ENCODE peak calls at places on chromosomes 5 and 9, in ten cellular contexts. Q is MG63, Z is BJ, N is kidney, T is neuronal stem cell, O is AG04450, J is spleen, Y is upper lobe of left lung, M is left ventricle myocardium inferior, F is HepG2. L is an unnamed sample.

GRCh38 chr9:93156475-93157008 is 22.5 kb upstream of the NINJ1 start:
- DNase-seq in Q (no peak), Z (no peak), N (no peak), T (no peak), O (no peak), J (no peak), Y (no peak), M (no peak), F (no peak), L (no peak)

GRCh38 chr5:129048509-129048908 is 46.0 kb upstream of the ISOC1 start:
- DNase-seq in Q (no peak), Z (no peak), N (no peak), T (no peak), O (no peak), J (no peak), Y (no peak), M (no peak), F (no peak), L (no peak)

GRCh38 chr5:36366883-36367282 is 65.2 kb upstream of the RANBP3L start:
- DNase-seq in Q (peak), Z (no peak), N (no peak), T (no peak), O (no peak), J (no peak), Y (no peak), M (no peak), F (no peak), L (no peak)

GRCh38 chr9:76302947-76303550 is 91.2 kb downstream of the RFK start:
- DNase-seq in Q (no peak), Z (no peak), N (no peak), T (peak), O (peak), J (no peak), Y (no peak), M (no peak), F (peak), L (peak)

GRCh38 chr5:51404256-51404655 is 21.0 kb downstream of the ISL1 start:
- DNase-seq in Q (no peak), Z (no peak), N (no peak), T (no peak), O (no peak), J (no peak), Y (no peak), M (no peak), F (no peak), L (no peak)

GRCh38 chr9:98255064-98255577 is 328 bp downstream of the TBC1D2 start:
- DNase-seq in Q (peak), Z (no peak), N (no peak), T (no peak), O (no peak), J (no peak), Y (no peak), M (no peak), F (no peak), L (no peak)

GRCh38 chr5:79562351-79563246 is 48.7 kb upstream of the HOMER1 start:
- DNase-seq in Q (no peak), Z (no peak), N (no peak), T (no peak), O (no peak), J (no peak), Y (no peak), M (no peak), F (no peak), L (no peak)

GRCh38 chr5:96150007-96150406 is 188.4 kb upstream of the ELL2 start:
- DNase-seq in Q (peak), Z (no peak), N (no peak), T (no peak), O (no peak), J (no peak), Y (no peak), M (no peak), F (no peak), L (no peak)

GRCh38 chr9:79694676-79695400 is 123.1 kb downstream of the TLE4 start:
- DNase-seq in Q (no peak), Z (peak), N (no peak), T (peak), O (peak), J (no peak), Y (no peak), M (no peak), F (no peak), L (no peak)

GRCh38 chr9:87585456-87585855 is 87.8 kb downstream of the DAPK1 start:
- DNase-seq in Q (no peak), Z (no peak), N (no peak), T (no peak), O (no peak), J (no peak), Y (no peak), M (no peak), F (no peak), L (no peak)

GRCh38 chr5:9516591-9516990 is 29.3 kb downstream of the SEMA5A start:
- DNase-seq in Q (no peak), Z (no peak), N (no peak), T (no peak), O (no peak), J (no peak), Y (no peak), M (no peak), F (no peak), L (no peak)

GRCh38 chr5:612498-613424 is 621 bp downstream of the CEP72 start:
- DNase-seq in Q (peak), Z (no peak), N (no peak), T (peak), O (no peak), J (peak), Y (no peak), M (no peak), F (no peak), L (peak)

GRCh38 chr5:139711067-139711851 is 63.1 kb downstream of the CXXC5 start:
- DNase-seq in Q (peak), Z (no peak), N (no peak), T (peak), O (no peak), J (peak), Y (peak), M (peak), F (no peak), L (peak)

GRCh38 chr5:124317471-124317870 is 429.0 kb downstream of the ZNF608 start:
- DNase-seq in Q (no peak), Z (no peak), N (no peak), T (no peak), O (no peak), J (no peak), Y (no peak), M (no peak), F (no peak), L (no peak)

GRCh38 chr5:128201065-128201926 is 117.7 kb downstream of the SLC12A2 start:
- DNase-seq in Q (peak), Z (no peak), N (peak), T (peak), O (no peak), J (peak), Y (peak), M (peak), F (peak), L (peak)

GRCh38 chr9:33416996-33417395 is 14.6 kb upstream of the AQP7 start:
- DNase-seq in Q (no peak), Z (no peak), N (no peak), T (no peak), O (no peak), J (no peak), Y (no peak), M (no peak), F (no peak), L (no peak)

GRCh38 chr5:37739817-37740261 is 100.0 kb downstream of the GDNF start:
- DNase-seq in Q (no peak), Z (peak), N (no peak), T (no peak), O (no peak), J (no peak), Y (no peak), M (no peak), F (no peak), L (no peak)

GRCh38 chr5:129506950-129507349 is 46.9 kb downstream of the ADAMTS19 start:
- DNase-seq in Q (no peak), Z (no peak), N (no peak), T (no peak), O (no peak), J (no peak), Y (no peak), M (no peak), F (no peak), L (no peak)

GRCh38 chr5:127666043-127666716 is 17.3 kb downstream of the CTXN3 start:
- DNase-seq in Q (peak), Z (no peak), N (no peak), T (no peak), O (no peak), J (no peak), Y (no peak), M (no peak), F (no peak), L (no peak)

GRCh38 chr5:133924221-133924920 is 44.1 kb downstream of the C5orf15 start:
- DNase-seq in Q (no peak), Z (no peak), N (no peak), T (no peak), O (no peak), J (no peak), Y (no peak), M (no peak), F (no peak), L (no peak)

GRCh38 chr5:115132465-115132864 is 37.2 kb downstream of the TRIM36 start:
- DNase-seq in Q (no peak), Z (no peak), N (no peak), T (no peak), O (no peak), J (no peak), Y (no peak), M (no peak), F (no peak), L (no peak)

GRCh38 chr5:139698461-139699146 is 50.5 kb downstream of the CXXC5 start:
- DNase-seq in Q (no peak), Z (no peak), N (peak), T (peak), O (peak), J (peak), Y (peak), M (peak), F (no peak), L (peak)

GRCh38 chr5:150075806-150076205 is 10.5 kb downstream of the CSF1R start:
- DNase-seq in Q (no peak), Z (no peak), N (no peak), T (no peak), O (no peak), J (peak), Y (no peak), M (no peak), F (no peak), L (no peak)

GRCh38 chr9:127887792-127888191 is 10.3 kb upstream of the AK1 start:
- DNase-seq in Q (no peak), Z (no peak), N (no peak), T (no peak), O (no peak), J (no peak), Y (no peak), M (no peak), F (peak), L (no peak)

GRCh38 chr5:67267522-67268232 is 71.1 kb upstream of the CD180 start:
- DNase-seq in Q (peak), Z (no peak), N (peak), T (no peak), O (no peak), J (no peak), Y (no peak), M (peak), F (no peak), L (no peak)

GRCh38 chr5:58759745-58760144 is 176.9 kb downstream of the RAB3C start:
- DNase-seq in Q (no peak), Z (no peak), N (no peak), T (no peak), O (no peak), J (no peak), Y (no peak), M (no peak), F (no peak), L (no peak)

GRCh38 chr5:94153736-94154450 is 412.5 kb upstream of the POU5F2 start:
- DNase-seq in Q (peak), Z (no peak), N (no peak), T (no peak), O (no peak), J (no peak), Y (no peak), M (no peak), F (no peak), L (no peak)

GRCh38 chr9:131237311-131237710 is 39.0 kb downstream of the FAM78A start:
- DNase-seq in Q (no peak), Z (no peak), N (peak), T (no peak), O (no peak), J (no peak), Y (no peak), M (no peak), F (no peak), L (no peak)

GRCh38 chr9:81145331-81145963 is 543.9 kb downstream of the TLE1 start:
- DNase-seq in Q (no peak), Z (no peak), N (no peak), T (no peak), O (no peak), J (no peak), Y (no peak), M (no peak), F (no peak), L (no peak)

GRCh38 chr9:127876764-127877562 is 512 bp downstream of the AK1 start:
- DNase-seq in Q (peak), Z (no peak), N (no peak), T (no peak), O (no peak), J (peak), Y (peak), M (no peak), F (no peak), L (no peak)

GRCh38 chr5:2471152-2471879 is 280.2 kb downstream of the IRX2 start:
- DNase-seq in Q (no peak), Z (no peak), N (no peak), T (no peak), O (no peak), J (no peak), Y (no peak), M (no peak), F (no peak), L (no peak)

GRCh38 chr5:69217154-69217731 is 17.4 kb upstream of the CDK7 start:
- DNase-seq in Q (no peak), Z (no peak), N (no peak), T (peak), O (no peak), J (no peak), Y (peak), M (peak), F (no peak), L (peak)

GRCh38 chr5:154446183-154447073 is 631 bp downstream of the SAP30L start:
- DNase-seq in Q (peak), Z (no peak), N (peak), T (peak), O (no peak), J (peak), Y (peak), M (peak), F (peak), L (no peak)

GRCh38 chr9:127796899-127797370 is 5.7 kb upstream of the FPGS start:
- DNase-seq in Q (no peak), Z (no peak), N (no peak), T (no peak), O (no peak), J (no peak), Y (no peak), M (no peak), F (no peak), L (peak)

GRCh38 chr5:111227226-111227782 is 3.1 kb downstream of the CAMK4 start:
- DNase-seq in Q (no peak), Z (no peak), N (no peak), T (no peak), O (no peak), J (no peak), Y (no peak), M (no peak), F (no peak), L (no peak)

GRCh38 chr5:129412731-129413130 is 47.4 kb upstream of the ADAMTS19 start:
- DNase-seq in Q (no peak), Z (no peak), N (no peak), T (no peak), O (no peak), J (no peak), Y (no peak), M (no peak), F (no peak), L (no peak)

GRCh38 chr9:22103650-22104575 is 94.8 kb upstream of the CDKN2B start:
- DNase-seq in Q (no peak), Z (no peak), N (no peak), T (no peak), O (no peak), J (no peak), Y (no peak), M (no peak), F (no peak), L (no peak)

GRCh38 chr9:71791875-71792274 is 23.6 kb upstream of the CEMIP2 start:
- DNase-seq in Q (no peak), Z (peak), N (no peak), T (no peak), O (no peak), J (no peak), Y (no peak), M (no peak), F (no peak), L (no peak)

GRCh38 chr5:34008721-34009120 is 871 bp upstream of the AMACR start:
- DNase-seq in Q (no peak), Z (no peak), N (no peak), T (no peak), O (no peak), J (no peak), Y (no peak), M (no peak), F (no peak), L (no peak)

GRCh38 chr5:152086668-152087067 is 162.0 kb upstream of the GLRA1 start:
- DNase-seq in Q (no peak), Z (no peak), N (no peak), T (no peak), O (no peak), J (no peak), Y (no peak), M (no peak), F (no peak), L (no peak)
- H3K4me3 ChIP-seq in Q (no peak), Z (no peak), N (no peak), T (no peak), O (no peak), J (no peak), Y (no peak), M (no peak), F (no peak), L (no peak)

GRCh38 chr5:172186114-172186695 is 1.8 kb downstream of the STK10 start:
- DNase-seq in Q (no peak), Z (no peak), N (no peak), T (no peak), O (no peak), J (peak), Y (no peak), M (no peak), F (no peak), L (no peak)
- H3K4me3 ChIP-seq in Q (no peak), Z (peak), N (peak), T (no peak), O (peak), J (peak), Y (peak), M (peak), F (no peak), L (peak)

GRCh38 chr9:135727257-135727875 is 25.4 kb downstream of the KCNT1 start:
- DNase-seq in Q (no peak), Z (no peak), N (no peak), T (no peak), O (no peak), J (no peak), Y (peak), M (no peak), F (no peak), L (no peak)

GRCh38 chr9:135726138-135726853 is 24.3 kb downstream of the KCNT1 start:
- DNase-seq in Q (no peak), Z (no peak), N (no peak), T (no peak), O (no peak), J (no peak), Y (peak), M (no peak), F (no peak), L (no peak)

GRCh38 chr9:135728436-135729110 is 26.6 kb downstream of the KCNT1 start:
- DNase-seq in Q (no peak), Z (no peak), N (no peak), T (no peak), O (no peak), J (no peak), Y (peak), M (no peak), F (no peak), L (no peak)

GRCh38 chr9:135722365-135722764 is 20.4 kb downstream of the KCNT1 start:
- DNase-seq in Q (no peak), Z (no peak), N (no peak), T (no peak), O (no peak), J (no peak), Y (no peak), M (no peak), F (no peak), L (no peak)

GRCh38 chr9:135724186-135724797 is 22.3 kb downstream of the KCNT1 start:
- DNase-seq in Q (no peak), Z (no peak), N (no peak), T (no peak), O (no peak), J (no peak), Y (peak), M (no peak), F (no peak), L (no peak)
- H3K4me3 ChIP-seq in Q (no peak), Z (no peak), N (no peak), T (no peak), O (no peak), J (no peak), Y (no peak), M (no peak), F (no peak), L (no peak)

GRCh38 chr5:163089926-163090325 is 347.5 kb upstream of the CCNG1 start:
- DNase-seq in Q (no peak), Z (no peak), N (no peak), T (no peak), O (no peak), J (no peak), Y (no peak), M (no peak), F (no peak), L (no peak)

GRCh38 chr5:163089233-163089632 is 348.2 kb upstream of the CCNG1 start:
- DNase-seq in Q (no peak), Z (no peak), N (no peak), T (peak), O (no peak), J (no peak), Y (no peak), M (no peak), F (no peak), L (no peak)

DNA sequence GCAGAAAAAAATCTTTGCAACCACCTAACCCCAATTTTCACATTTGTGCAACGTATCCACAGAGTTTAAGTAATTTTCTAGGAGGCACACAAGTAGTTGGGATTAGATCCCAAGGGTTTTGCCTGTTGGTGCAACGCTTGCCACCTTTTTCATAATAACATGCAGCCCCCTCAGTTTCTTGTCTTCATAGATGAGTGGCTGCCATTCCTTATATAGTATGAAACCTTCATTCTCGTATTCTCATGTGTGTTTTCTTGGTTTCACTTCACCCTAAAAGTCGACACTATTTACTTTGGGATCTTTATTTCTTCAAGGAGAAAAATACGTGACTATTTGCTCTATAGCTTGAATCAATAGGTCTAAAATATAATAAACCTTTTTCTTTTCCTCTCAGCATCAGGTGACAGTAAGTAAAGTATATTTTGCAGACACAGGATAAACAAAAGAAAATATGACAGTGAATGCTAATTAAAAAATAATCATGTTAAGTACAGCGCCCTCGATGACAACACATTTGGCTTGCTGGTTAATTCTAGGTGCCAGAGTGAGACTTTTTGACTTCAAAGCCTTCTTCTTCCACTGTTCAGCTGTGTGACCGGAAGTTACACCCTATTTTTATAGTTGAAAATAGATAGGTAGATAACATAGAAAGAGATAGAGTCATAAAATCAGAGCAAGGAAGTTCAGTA is 342.8 kb upstream of the CCNG1 start:
- DNase-seq in Q (no peak), Z (no peak), N (no peak), T (no peak), O (no peak), J (no peak), Y (no peak), M (no peak), F (no peak), L (no peak)
- H3K4me3 ChIP-seq in Q (no peak), Z (no peak), N (no peak), T (no peak), O (no peak), J (no peak), Y (no peak), M (no peak), F (no peak), L (no peak)

GRCh38 chr9:133029994-133030316 is 842 bp upstream of the GTF3C5 start:
- DNase-seq in Q (no peak), Z (no peak), N (no peak), T (no peak), O (no peak), J (no peak), Y (no peak), M (peak), F (no peak), L (no peak)
- H3K4me3 ChIP-seq in Q (peak), Z (peak), N (peak), T (peak), O (peak), J (peak), Y (peak), M (peak), F (peak), L (peak)

L was measured in Jurkat, Clone E6-1.